ENCODE peak calls at places on chromosome 22, in seven cellular contexts. H, J, G, N, O, E and X are unnamed samples.

GRCh38 chr22:31083377-31083768 is 2.3 kb downstream of the SMTN start:
- DNase-seq in H (no peak), J (peak), G (no peak), N (no peak), O (no peak), E (no peak), X (no peak)

GRCh38 chr22:48391171-48391711 is 1436.4 kb downstream of the BRD1 start:
- DNase-seq in H (no peak), J (no peak), G (no peak), N (no peak), O (no peak), E (no peak), X (no peak)

GRCh38 chr22:36795633-36796032 is 19.7 kb upstream of the IFT27 start:
- DNase-seq in H (no peak), J (no peak), G (no peak), N (no peak), O (no peak), E (no peak), X (no peak)

GRCh38 chr22:46077669-46078099 is 72.6 kb upstream of the PPARA start:
- DNase-seq in H (no peak), J (no peak), G (no peak), N (no peak), O (no peak), E (no peak), X (no peak)

GRCh38 chr22:43777204-43777671 is 34.9 kb downstream of the EFCAB6 start:
- DNase-seq in H (no peak), J (no peak), G (no peak), N (no peak), O (no peak), E (peak), X (no peak)

GRCh38 chr22:24498826-24499225 is 3.7 kb downstream of the UPB1 start:
- DNase-seq in H (no peak), J (no peak), G (no peak), N (no peak), O (no peak), E (no peak), X (no peak)

GRCh38 chr22:43562843-43563242 is 151.0 kb downstream of the MPPED1 start:
- DNase-seq in H (no peak), J (no peak), G (no peak), N (no peak), O (no peak), E (no peak), X (no peak)

GRCh38 chr22:46809153-46809885 is 46.9 kb downstream of the TBC1D22A start:
- DNase-seq in H (no peak), J (no peak), G (no peak), N (no peak), O (no peak), E (no peak), X (no peak)

GRCh38 chr22:19941365-19942070 is at the start of the genes COMT and TXNRD2:
- DNase-seq in H (peak), J (peak), G (peak), N (peak), O (peak), E (peak), X (no peak)

GRCh38 chr22:25909988-25910387 is 168.0 kb downstream of the MYO18B start:
- DNase-seq in H (no peak), J (no peak), G (no peak), N (no peak), O (no peak), E (no peak), X (no peak)